ENCODE peak calls at places on chromosomes 3 and 15, in ten cellular contexts. One of them, this sample, is unnamed.
A peak's percentile ranks its signal among the peaks of the same experiment; 100 is the strongest.

GRCh38 chr3:171833775-171834460 is 9.2 kb upstream of the TMEM212 start:
- DNase-seq in WTC11: no peak
- DNase-seq in activated T-helper 1 cell treated with Interleukin-2 at 50 U/mL for 16 hours: no peak
- DNase-seq in NCI-H748 treated with DMSO at 0.1 percent for 48 hours: peak; percentile 10
- DNase-seq in fibroblast of villous mesenchyme: peak; percentile 88
- DNase-seq in H4: peak; percentile 54
- DNase-seq in uterus: no peak
- DNase-seq in activated CD4-positive, alpha-beta memory T cell treated with anti-CD3 and anti-CD28 coated beads for 36 hours: no peak
- DNase-seq in endothelial cell of umbilical vein: peak; percentile 80
- DNase-seq in AG09319: no peak
- DNase-seq in this sample: peak; percentile 51

GRCh38 chr3:106296111-106296510 is 427.3 kb upstream of the CBLB start:
- DNase-seq in AG09319: no peak
- DNase-seq in endothelial cell of umbilical vein: no peak
- DNase-seq in uterus: no peak
- DNase-seq in activated CD4-positive, alpha-beta memory T cell treated with anti-CD3 and anti-CD28 coated beads for 36 hours: no peak
- DNase-seq in activated T-helper 1 cell treated with Interleukin-2 at 50 U/mL for 16 hours: no peak
- DNase-seq in NCI-H748 treated with DMSO at 0.1 percent for 48 hours: no peak
- DNase-seq in H4: no peak
- DNase-seq in fibroblast of villous mesenchyme: no peak
- DNase-seq in WTC11: no peak
- DNase-seq in this sample: no peak

GRCh38 chr15:60899322-60899966 is 329.7 kb downstream of the RORA start:
- DNase-seq in fibroblast of villous mesenchyme: no peak
- DNase-seq in uterus: no peak
- DNase-seq in activated T-helper 1 cell treated with Interleukin-2 at 50 U/mL for 16 hours: no peak
- DNase-seq in endothelial cell of umbilical vein: no peak
- DNase-seq in H4: no peak
- DNase-seq in activated CD4-positive, alpha-beta memory T cell treated with anti-CD3 and anti-CD28 coated beads for 36 hours: peak; percentile 48
- DNase-seq in NCI-H748 treated with DMSO at 0.1 percent for 48 hours: no peak
- DNase-seq in WTC11: no peak
- DNase-seq in AG09319: no peak
- DNase-seq in this sample: no peak

GRCh38 chr3:135172191-135172869 is 377.3 kb downstream of the EPHB1 start:
- DNase-seq in endothelial cell of umbilical vein: no peak
- DNase-seq in activated T-helper 1 cell treated with Interleukin-2 at 50 U/mL for 16 hours: no peak
- DNase-seq in fibroblast of villous mesenchyme: no peak
- DNase-seq in WTC11: no peak
- DNase-seq in H4: no peak
- DNase-seq in NCI-H748 treated with DMSO at 0.1 percent for 48 hours: no peak
- DNase-seq in activated CD4-positive, alpha-beta memory T cell treated with anti-CD3 and anti-CD28 coated beads for 36 hours: no peak
- DNase-seq in uterus: no peak
- DNase-seq in AG09319: no peak
- DNase-seq in this sample: no peak

GRCh38 chr3:114043205-114043604 is 13.1 kb downstream of the CCDC191 start:
- DNase-seq in NCI-H748 treated with DMSO at 0.1 percent for 48 hours: no peak
- DNase-seq in activated CD4-positive, alpha-beta memory T cell treated with anti-CD3 and anti-CD28 coated beads for 36 hours: no peak
- DNase-seq in AG09319: no peak
- DNase-seq in fibroblast of villous mesenchyme: no peak
- DNase-seq in uterus: no peak
- DNase-seq in endothelial cell of umbilical vein: no peak
- DNase-seq in H4: no peak
- DNase-seq in WTC11: no peak
- DNase-seq in activated T-helper 1 cell treated with Interleukin-2 at 50 U/mL for 16 hours: no peak
- DNase-seq in this sample: no peak

GRCh38 chr3:100124116-100124767 is 9.9 kb upstream of the FILIP1L start:
- DNase-seq in endothelial cell of umbilical vein: no peak
- DNase-seq in H4: no peak
- DNase-seq in activated CD4-positive, alpha-beta memory T cell treated with anti-CD3 and anti-CD28 coated beads for 36 hours: no peak
- DNase-seq in AG09319: no peak
- DNase-seq in uterus: no peak
- DNase-seq in activated T-helper 1 cell treated with Interleukin-2 at 50 U/mL for 16 hours: no peak
- DNase-seq in WTC11: no peak
- DNase-seq in NCI-H748 treated with DMSO at 0.1 percent for 48 hours: no peak
- DNase-seq in fibroblast of villous mesenchyme: no peak
- DNase-seq in this sample: no peak

GRCh38 chr3:42179110-42179725 is 86.8 kb downstream of the CCK start:
- DNase-seq in endothelial cell of umbilical vein: peak; percentile 76
- DNase-seq in fibroblast of villous mesenchyme: peak; percentile 85
- DNase-seq in H4: peak; percentile 71
- DNase-seq in AG09319: peak; percentile 57
- DNase-seq in activated T-helper 1 cell treated with Interleukin-2 at 50 U/mL for 16 hours: no peak
- DNase-seq in activated CD4-positive, alpha-beta memory T cell treated with anti-CD3 and anti-CD28 coated beads for 36 hours: peak; percentile 41
- DNase-seq in uterus: peak; percentile 40
- DNase-seq in WTC11: peak; percentile 29
- DNase-seq in NCI-H748 treated with DMSO at 0.1 percent for 48 hours: no peak
- DNase-seq in this sample: peak; percentile 96

GRCh38 chr3:117920240-117920923 is 1114.3 kb downstream of the IGSF11 start:
- DNase-seq in fibroblast of villous mesenchyme: no peak
- DNase-seq in AG09319: no peak
- DNase-seq in H4: no peak
- DNase-seq in NCI-H748 treated with DMSO at 0.1 percent for 48 hours: no peak
- DNase-seq in uterus: no peak
- DNase-seq in activated T-helper 1 cell treated with Interleukin-2 at 50 U/mL for 16 hours: no peak
- DNase-seq in WTC11: no peak
- DNase-seq in activated CD4-positive, alpha-beta memory T cell treated with anti-CD3 and anti-CD28 coated beads for 36 hours: no peak
- DNase-seq in endothelial cell of umbilical vein: no peak
- DNase-seq in this sample: no peak

GRCh38 chr15:70427531-70428120 is 329.9 kb upstream of the TLE3 start:
- DNase-seq in AG09319: no peak
- DNase-seq in fibroblast of villous mesenchyme: no peak
- DNase-seq in NCI-H748 treated with DMSO at 0.1 percent for 48 hours: no peak
- DNase-seq in H4: no peak
- DNase-seq in activated CD4-positive, alpha-beta memory T cell treated with anti-CD3 and anti-CD28 coated beads for 36 hours: no peak
- DNase-seq in uterus: no peak
- DNase-seq in activated T-helper 1 cell treated with Interleukin-2 at 50 U/mL for 16 hours: no peak
- DNase-seq in endothelial cell of umbilical vein: no peak
- DNase-seq in WTC11: no peak
- DNase-seq in this sample: peak; percentile 56

GRCh38 chr3:168870892-168871291 is 775.2 kb upstream of the GOLIM4 start:
- DNase-seq in endothelial cell of umbilical vein: no peak
- DNase-seq in fibroblast of villous mesenchyme: no peak
- DNase-seq in H4: no peak
- DNase-seq in uterus: no peak
- DNase-seq in NCI-H748 treated with DMSO at 0.1 percent for 48 hours: no peak
- DNase-seq in activated T-helper 1 cell treated with Interleukin-2 at 50 U/mL for 16 hours: no peak
- DNase-seq in AG09319: no peak
- DNase-seq in activated CD4-positive, alpha-beta memory T cell treated with anti-CD3 and anti-CD28 coated beads for 36 hours: no peak
- DNase-seq in WTC11: no peak
- DNase-seq in this sample: peak; percentile 41

GRCh38 chr3:78754066-78754743 is 1013.6 kb downstream of the ROBO1 start:
- DNase-seq in uterus: no peak
- DNase-seq in NCI-H748 treated with DMSO at 0.1 percent for 48 hours: no peak
- DNase-seq in H4: peak; percentile 19
- DNase-seq in WTC11: no peak
- DNase-seq in endothelial cell of umbilical vein: peak; percentile 36
- DNase-seq in AG09319: peak; percentile 8
- DNase-seq in fibroblast of villous mesenchyme: peak; percentile 20
- DNase-seq in activated T-helper 1 cell treated with Interleukin-2 at 50 U/mL for 16 hours: no peak
- DNase-seq in activated CD4-positive, alpha-beta memory T cell treated with anti-CD3 and anti-CD28 coated beads for 36 hours: no peak
- DNase-seq in this sample: peak; percentile 59

GRCh38 chr15:29403778-29404177 is 134.2 kb upstream of the NSMCE3 start:
- DNase-seq in WTC11: peak; percentile 67
- DNase-seq in NCI-H748 treated with DMSO at 0.1 percent for 48 hours: no peak
- DNase-seq in fibroblast of villous mesenchyme: no peak
- DNase-seq in activated CD4-positive, alpha-beta memory T cell treated with anti-CD3 and anti-CD28 coated beads for 36 hours: no peak
- DNase-seq in uterus: no peak
- DNase-seq in endothelial cell of umbilical vein: no peak
- DNase-seq in AG09319: no peak
- DNase-seq in H4: no peak
- DNase-seq in activated T-helper 1 cell treated with Interleukin-2 at 50 U/mL for 16 hours: no peak
- DNase-seq in this sample: no peak

GRCh38 chr3:181050738-181051137 is 61.2 kb upstream of the DNAJC19 start:
- DNase-seq in AG09319: no peak
- DNase-seq in activated T-helper 1 cell treated with Interleukin-2 at 50 U/mL for 16 hours: no peak
- DNase-seq in WTC11: no peak
- DNase-seq in endothelial cell of umbilical vein: no peak
- DNase-seq in NCI-H748 treated with DMSO at 0.1 percent for 48 hours: no peak
- DNase-seq in uterus: no peak
- DNase-seq in fibroblast of villous mesenchyme: no peak
- DNase-seq in H4: no peak
- DNase-seq in activated CD4-positive, alpha-beta memory T cell treated with anti-CD3 and anti-CD28 coated beads for 36 hours: no peak
- DNase-seq in this sample: no peak

GRCh38 chr3:34533468-34533867 is 735.0 kb downstream of the PDCD6IP start:
- DNase-seq in activated T-helper 1 cell treated with Interleukin-2 at 50 U/mL for 16 hours: no peak
- DNase-seq in uterus: no peak
- DNase-seq in activated CD4-positive, alpha-beta memory T cell treated with anti-CD3 and anti-CD28 coated beads for 36 hours: no peak
- DNase-seq in AG09319: no peak
- DNase-seq in H4: no peak
- DNase-seq in NCI-H748 treated with DMSO at 0.1 percent for 48 hours: no peak
- DNase-seq in endothelial cell of umbilical vein: no peak
- DNase-seq in fibroblast of villous mesenchyme: no peak
- DNase-seq in WTC11: no peak
- DNase-seq in this sample: no peak

GRCh38 chr3:118213892-118214291 is 820.8 kb downstream of the IGSF11 start:
- DNase-seq in activated CD4-positive, alpha-beta memory T cell treated with anti-CD3 and anti-CD28 coated beads for 36 hours: no peak
- DNase-seq in NCI-H748 treated with DMSO at 0.1 percent for 48 hours: no peak
- DNase-seq in WTC11: no peak
- DNase-seq in uterus: no peak
- DNase-seq in fibroblast of villous mesenchyme: no peak
- DNase-seq in AG09319: no peak
- DNase-seq in H4: peak; percentile 66
- DNase-seq in endothelial cell of umbilical vein: no peak
- DNase-seq in activated T-helper 1 cell treated with Interleukin-2 at 50 U/mL for 16 hours: no peak
- DNase-seq in this sample: no peak

GRCh38 chr15:73897441-73898261 is 24.3 kb downstream of the TBC1D21 start:
- DNase-seq in H4: peak; percentile 71
- DNase-seq in activated T-helper 1 cell treated with Interleukin-2 at 50 U/mL for 16 hours: peak; percentile 33
- DNase-seq in NCI-H748 treated with DMSO at 0.1 percent for 48 hours: no peak
- DNase-seq in WTC11: peak; percentile 78
- DNase-seq in fibroblast of villous mesenchyme: peak; percentile 60
- DNase-seq in AG09319: peak; percentile 38
- DNase-seq in endothelial cell of umbilical vein: peak; percentile 65
- DNase-seq in activated CD4-positive, alpha-beta memory T cell treated with anti-CD3 and anti-CD28 coated beads for 36 hours: peak; percentile 82
- DNase-seq in uterus: no peak
- DNase-seq in this sample: peak; percentile 66